ENCODE peak calls at places on chromosomes 11 and 22, in nine cellular contexts. U, F, D, M, G, E, P, O and Q are unnamed samples.

GRCh38 chr11:107591098-107591445 is at the start of gene ELMOD1:
- DNase-seq in U (peak; percentile 24), F (no peak), D (peak; percentile 47), M (peak; percentile 80), G (peak; percentile 78), E (peak; percentile 19), P (peak; percentile 52), O (peak; percentile 50), Q (peak; percentile 18)

GRCh38 chr11:9571071-9571765 is 2.3 kb upstream of the WEE1 start:
- DNase-seq in U (no peak), F (no peak), D (no peak), M (no peak), G (no peak), E (no peak), P (no peak), O (no peak), Q (no peak)

GRCh38 chr11:44927174-44927661 is 23.5 kb downstream of the TP53I11 start:
- DNase-seq in U (peak; percentile 48), F (no peak), D (peak; percentile 65), M (peak; percentile 75), G (peak; percentile 90), E (peak; percentile 67), P (peak; percentile 76), O (peak; percentile 79), Q (no peak)

GRCh38 chr22:49521787-49522224 is 305.9 kb downstream of the BRD1 start:
- DNase-seq in U (no peak), F (no peak), D (no peak), M (no peak), G (peak; percentile 56), E (no peak), P (no peak), O (no peak), Q (no peak)

GRCh38 chr22:21849489-21849888 is 18.0 kb downstream of the MAPK1 start:
- DNase-seq in U (no peak), F (no peak), D (peak; percentile 39), M (no peak), G (no peak), E (no peak), P (no peak), O (no peak), Q (no peak)

GRCh38 chr22:31609716-31610115 is 52.3 kb downstream of the PISD start:
- DNase-seq in U (no peak), F (no peak), D (no peak), M (no peak), G (peak; percentile 42), E (no peak), P (no peak), O (no peak), Q (no peak)

GRCh38 chr11:3204141-3205015 is 14.2 kb downstream of the MRGPRG start:
- DNase-seq in U (no peak), F (no peak), D (no peak), M (no peak), G (peak; percentile 71), E (no peak), P (peak; percentile 2), O (no peak), Q (no peak)

GRCh38 chr22:19216579-19216978 is 38.0 kb upstream of the SLC25A1 start:
- DNase-seq in U (no peak), F (no peak), D (no peak), M (no peak), G (no peak), E (no peak), P (no peak), O (no peak), Q (no peak)

GRCh38 chr11:15565846-15566245 is 451.1 kb downstream of the INSC start:
- DNase-seq in U (no peak), F (no peak), D (no peak), M (no peak), G (no peak), E (no peak), P (no peak), O (no peak), Q (no peak)

GRCh38 chr22:17946691-17947367 is 77.5 kb downstream of the MICAL3 start:
- DNase-seq in U (no peak), F (no peak), D (no peak), M (no peak), G (no peak), E (no peak), P (no peak), O (no peak), Q (no peak)

GRCh38 chr22:28963362-28963761 is 80.0 kb downstream of the ZNRF3 start:
- DNase-seq in U (no peak), F (no peak), D (no peak), M (no peak), G (no peak), E (no peak), P (no peak), O (no peak), Q (no peak)

GRCh38 chr11:120545813-120546212 is 34.3 kb downstream of the GRIK4 start:
- DNase-seq in U (no peak), F (no peak), D (no peak), M (no peak), G (no peak), E (no peak), P (no peak), O (no peak), Q (no peak)

GRCh38 chr11:131855320-131855719 is 484.9 kb downstream of the NTM start:
- DNase-seq in U (no peak), F (no peak), D (peak; percentile 13), M (no peak), G (no peak), E (no peak), P (no peak), O (no peak), Q (no peak)
- H3K4me3 ChIP-seq in U (no peak overlapping the region), F (no peak overlapping the region), D (no peak overlapping the region), M (no peak overlapping the region), G (no peak overlapping the region), E (no peak overlapping the region), P (no peak overlapping the region), O (no peak overlapping the region), Q (no peak overlapping the region)

GRCh38 chr22:41197046-41197807 is 7.9 kb upstream of the L3MBTL2 start:
- DNase-seq in U (peak; percentile 28), F (no peak), D (peak; percentile 46), M (peak; percentile 87), G (peak; percentile 94), E (peak; percentile 27), P (peak; percentile 86), O (peak; percentile 68), Q (peak; percentile 77)
- TF ChIP-seq CTCF in U (peak; percentile 26), F (peak; percentile 15), D (peak; percentile 15), M (peak; percentile 1), G (no peak), E (no peak), P (no peak), O (peak; percentile 24), Q (peak; percentile 8)

GRCh38 chr22:25449781-25450317 is 114.6 kb upstream of the GRK3 start:
- DNase-seq in U (no peak), F (no peak), D (peak; percentile 64), M (no peak), G (no peak), E (no peak), P (no peak), O (no peak), Q (no peak)
- H3K4me3 ChIP-seq in U (no peak overlapping the region), F (no peak overlapping the region), D (peak overlapping the region; percentile 99), M (no peak overlapping the region), G (peak overlapping the region; percentile 78), E (no peak overlapping the region), P (no peak overlapping the region), O (no peak overlapping the region), Q (no peak overlapping the region)

GRCh38 chr11:133821776-133822175 is 23.5 kb downstream of the SPATA19 start:
- DNase-seq in U (no peak), F (peak; percentile 21), D (peak; percentile 12), M (peak; percentile 63), G (no peak), E (peak; percentile 6), P (peak; percentile 72), O (peak; percentile 20), Q (no peak)
- TF ChIP-seq CTCF in U (peak; percentile 23), F (peak; percentile 89), D (peak; percentile 20), M (peak; percentile 72), G (no peak), E (peak; percentile 32), P (peak; percentile 43), O (peak; percentile 30), Q (peak; percentile 82)

GRCh38 chr11:33867996-33868645 is 23.8 kb downstream of the LMO2 start:
- DNase-seq in U (no peak), F (no peak), D (no peak), M (no peak), G (no peak), E (no peak), P (no peak), O (no peak), Q (no peak)
- H3K4me3 ChIP-seq in U (no peak overlapping the region), F (peak overlapping the region; percentile 73), D (no peak overlapping the region), M (no peak overlapping the region), G (peak overlapping the region; percentile 72), E (no peak overlapping the region), P (peak overlapping the region; percentile 49), O (no peak overlapping the region), Q (peak overlapping the region; percentile 62)

DNA sequence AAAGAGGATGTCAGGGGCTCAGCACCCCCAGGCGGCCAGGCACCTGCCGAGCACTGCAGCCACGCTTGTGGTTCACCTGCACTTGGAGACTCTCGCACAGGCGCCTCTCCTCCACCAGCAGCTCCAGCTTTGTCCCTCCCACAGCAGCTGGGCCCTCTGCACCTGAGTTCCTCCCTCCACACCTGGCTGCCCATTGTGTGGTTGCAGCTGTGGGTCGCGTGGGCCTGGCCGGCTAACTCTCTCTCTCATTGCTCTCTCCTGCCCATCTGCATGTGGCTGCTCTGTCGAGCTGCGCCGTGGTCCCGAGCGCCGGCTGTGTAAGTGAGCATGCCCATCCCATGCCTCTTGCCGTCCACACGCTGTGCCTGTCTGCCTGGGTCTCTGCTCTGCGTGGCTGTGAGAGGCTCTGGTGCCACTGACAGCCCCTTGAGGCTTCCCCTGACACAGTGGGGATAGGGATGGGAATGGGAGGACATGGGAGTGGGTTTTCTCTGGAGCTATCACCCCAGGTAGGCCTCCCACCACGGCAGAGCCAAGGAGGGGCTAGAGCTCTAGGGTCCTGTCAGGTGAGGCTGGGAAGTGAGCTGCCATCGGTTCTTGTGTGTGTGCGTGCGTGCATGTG is 8.5 kb upstream of the ACR start:
- DNase-seq in U (no peak), F (no peak), D (no peak), M (no peak), G (peak; percentile 76), E (no peak), P (no peak), O (no peak), Q (no peak)
- TF ChIP-seq CTCF in U (no peak), F (no peak), D (no peak), M (no peak), G (no peak), E (no peak), P (no peak), O (no peak), Q (no peak)

GRCh38 chr11:96211433-96211832 is 131.6 kb downstream of the MAML2 start:
- DNase-seq in U (no peak), F (no peak), D (no peak), M (no peak), G (no peak), E (no peak), P (no peak), O (no peak), Q (no peak)
- H3K4me3 ChIP-seq in U (no peak overlapping the region), F (no peak overlapping the region), D (no peak overlapping the region), M (no peak overlapping the region), G (no peak overlapping the region), E (no peak overlapping the region), P (no peak overlapping the region), O (no peak overlapping the region), Q (no peak overlapping the region)

GRCh38 chr11:117443269-117444186 is 115.9 kb downstream of the CEP164 start:
- DNase-seq in U (peak; percentile 26), F (no peak), D (peak; percentile 25), M (peak; percentile 84), G (peak; percentile 74), E (peak; percentile 24), P (peak; percentile 72), O (peak; percentile 43), Q (no peak)
- TF ChIP-seq CTCF in U (peak; percentile 79), F (peak; percentile 44), D (peak; percentile 54), M (peak; percentile 98), G (no peak), E (peak; percentile 42), P (peak; percentile 55), O (no peak), Q (peak; percentile 49)

GRCh38 chr11:12678092-12678491 is 3.9 kb downstream of the TEAD1 start:
- DNase-seq in U (no peak), F (no peak), D (no peak), M (no peak), G (no peak), E (no peak), P (no peak), O (no peak), Q (no peak)
- H3K4me3 ChIP-seq in U (peak overlapping the region; percentile 57), F (no peak overlapping the region), D (peak overlapping the region; percentile 89), M (no peak overlapping the region), G (no peak overlapping the region), E (peak overlapping the region; percentile 87), P (no peak overlapping the region), O (peak overlapping the region; percentile 90), Q (no peak overlapping the region)